ENCODE peak calls at places on chromosomes 16 and 17, in five cellular contexts. W is T-helper 2 cell, D is NCI-H1436, B is IMR-90, C is NCI-H1092 treated with DMSO at 0.1 percent for 48 hours. G is an unnamed sample.

GRCh38 chr16:67481561-67482259 is 753 bp upstream of the ATP6V0D1 start:
- DNase-seq in W (peak), D (peak), B (peak), C (peak), G (peak)

GRCh38 chr16:3472878-3473595 is 22.3 kb downstream of the C16orf90 start:
- DNase-seq in W (no peak), D (no peak), B (no peak), C (no peak), G (no peak)

GRCh38 chr17:63464691-63465090 is 12.2 kb upstream of the ACE start:
- DNase-seq in W (no peak), D (no peak), B (no peak), C (no peak), G (no peak)

GRCh38 chr17:37699285-37699973 is 45.4 kb downstream of the HNF1B start:
- DNase-seq in W (no peak), D (no peak), B (no peak), C (no peak), G (no peak)

GRCh38 chr16:74984194-74984669 is 691 bp downstream of the WDR59 start:
- DNase-seq in W (no peak), D (no peak), B (peak), C (no peak), G (peak)

GRCh38 chr17:81621494-81622230 is 15.2 kb downstream of the NPLOC4 start:
- DNase-seq in W (no peak), D (no peak), B (no peak), C (no peak), G (no peak)

GRCh38 chr17:68431661-68432071 is 25.6 kb downstream of the WIPI1 start:
- DNase-seq in W (peak), D (peak), B (peak), C (peak), G (no peak)

GRCh38 chr16:58044266-58045019 is 18.9 kb downstream of the MMP15 start:
- DNase-seq in W (no peak), D (no peak), B (no peak), C (no peak), G (no peak)

GRCh38 chr16:64051826-64052225 is 1070.0 kb downstream of the CDH11 start:
- DNase-seq in W (no peak), D (no peak), B (no peak), C (peak), G (peak)

GRCh38 chr17:18925187-18925586 is 26.8 kb upstream of the SLC5A10 start:
- DNase-seq in W (no peak), D (no peak), B (no peak), C (no peak), G (no peak)

GRCh38 chr16:73173396-73173795 is 125.5 kb upstream of the ZFHX3 start:
- DNase-seq in W (no peak), D (no peak), B (no peak), C (no peak), G (no peak)

GRCh38 chr16:89696598-89697128 is 4.8 kb downstream of the SPATA2L start:
- DNase-seq in W (no peak), D (no peak), B (no peak), C (no peak), G (no peak)

GRCh38 chr16:57260294-57260929 is 15.4 kb downstream of the ARL2BP start:
- DNase-seq in W (no peak), D (no peak), B (peak), C (no peak), G (no peak)